ENCODE peak calls at places on chromosomes 3 and 15, in nine cellular contexts. P is AML-193, L is NCI-H774, I is H54, S is A549, T is hippocampal formation, Y is iris pigment epithelial cell, X is left kidney, G is ureter. R is an unnamed sample.

GRCh38 chr15:48017747-48018146 is 103.0 kb upstream of the SLC24A5 start:
- DNase-seq in P (no peak), L (no peak), I (no peak), S (no peak), T (no peak), Y (no peak), X (no peak), G (peak), R (no peak)

GRCh38 chr15:76514292-76514691 is 177.7 kb downstream of the ISL2 start:
- DNase-seq in P (no peak), L (peak), I (no peak), S (no peak), T (no peak), Y (no peak), X (peak), G (no peak), R (no peak)

GRCh38 chr3:38992117-38992779 is 59.5 kb downstream of the SCN11A start:
- DNase-seq in P (no peak), L (no peak), I (peak), S (peak), T (no peak), Y (peak), X (no peak), G (no peak), R (no peak)

GRCh38 chr15:52481915-52482314 is 46.8 kb downstream of the MYO5A start:
- DNase-seq in P (peak), L (no peak), I (peak), S (no peak), T (no peak), Y (peak), X (no peak), G (no peak), R (no peak)

GRCh38 chr15:32838820-32839219 is 121.0 kb downstream of the GREM1 start:
- DNase-seq in P (no peak), L (peak), I (peak), S (peak), T (peak), Y (peak), X (peak), G (no peak), R (peak)

GRCh38 chr3:16936233-16936632 is 51.5 kb downstream of the PLCL2 start:
- DNase-seq in P (no peak), L (no peak), I (no peak), S (no peak), T (no peak), Y (no peak), X (no peak), G (no peak), R (no peak)

GRCh38 chr3:5210926-5211325 is 23.4 kb downstream of the EDEM1 start:
- DNase-seq in P (no peak), L (no peak), I (no peak), S (no peak), T (no peak), Y (no peak), X (no peak), G (no peak), R (no peak)

GRCh38 chr3:2837893-2838292 is 272.3 kb downstream of the IL5RA start:
- DNase-seq in P (no peak), L (no peak), I (no peak), S (no peak), T (no peak), Y (no peak), X (no peak), G (no peak), R (no peak)

GRCh38 chr3:186002884-186003472 is 65.2 kb upstream of the TRA2B start:
- DNase-seq in P (peak), L (no peak), I (no peak), S (peak), T (no peak), Y (peak), X (peak), G (no peak), R (no peak)

GRCh38 chr3:11201246-11202024 is 47.1 kb downstream of the HRH1 start:
- DNase-seq in P (peak), L (no peak), I (no peak), S (peak), T (no peak), Y (peak), X (no peak), G (peak), R (no peak)

GRCh38 chr3:51673181-51673801 is 2.2 kb downstream of the TEX264 start:
- DNase-seq in P (no peak), L (no peak), I (no peak), S (no peak), T (no peak), Y (no peak), X (peak), G (no peak), R (no peak)

GRCh38 chr15:75449585-75450306 is 1.7 kb downstream of the SIN3A start:
- DNase-seq in P (no peak), L (no peak), I (no peak), S (no peak), T (no peak), Y (no peak), X (no peak), G (no peak), R (no peak)

GRCh38 chr3:55285156-55285555 is 201.9 kb downstream of the WNT5A start:
- DNase-seq in P (no peak), L (no peak), I (no peak), S (no peak), T (no peak), Y (no peak), X (no peak), G (no peak), R (no peak)

GRCh38 chr3:167887096-167887495 is 151.6 kb downstream of the SERPINI1 start:
- DNase-seq in P (no peak), L (no peak), I (no peak), S (peak), T (no peak), Y (no peak), X (peak), G (no peak), R (no peak)

GRCh38 chr3:146222204-146223046 is 28.5 kb downstream of the PLSCR4 start:
- DNase-seq in P (no peak), L (no peak), I (no peak), S (peak), T (no peak), Y (peak), X (peak), G (no peak), R (no peak)

GRCh38 chr3:157082305-157082981 is 77.5 kb downstream of the CCNL1 start:
- DNase-seq in P (no peak), L (no peak), I (peak), S (no peak), T (no peak), Y (peak), X (peak), G (no peak), R (no peak)

GRCh38 chr15:74320358-74321247 is 46.8 kb downstream of the CYP11A1 start:
- DNase-seq in P (peak), L (no peak), I (no peak), S (peak), T (no peak), Y (peak), X (peak), G (peak), R (peak)

GRCh38 chr3:5022966-5023776 is 43.9 kb downstream of the BHLHE40 start:
- DNase-seq in P (no peak), L (no peak), I (peak), S (peak), T (no peak), Y (peak), X (peak), G (peak), R (no peak)

GRCh38 chr3:11021611-11022011 is 29.1 kb downstream of the SLC6A1 start:
- DNase-seq in P (no peak), L (no peak), I (no peak), S (no peak), T (peak), Y (no peak), X (no peak), G (no peak), R (peak)

GRCh38 chr3:4979401-4980228 is at the start of gene BHLHE40:
- DNase-seq in P (no peak), L (no peak), I (no peak), S (no peak), T (no peak), Y (no peak), X (peak), G (peak), R (no peak)

GRCh38 chr3:141561426-141562034 is 74.7 kb downstream of the RASA2 start:
- DNase-seq in P (peak), L (peak), I (no peak), S (peak), T (no peak), Y (peak), X (peak), G (no peak), R (no peak)

GRCh38 chr3:98623572-98624280 is 30.3 kb upstream of the CPOX start:
- DNase-seq in P (no peak), L (no peak), I (no peak), S (no peak), T (no peak), Y (no peak), X (no peak), G (no peak), R (no peak)

GRCh38 chr3:139928708-139929505 is 6.1 kb upstream of the CLSTN2 start:
- DNase-seq in P (no peak), L (no peak), I (no peak), S (no peak), T (no peak), Y (peak), X (no peak), G (no peak), R (no peak)

GRCh38 chr3:62046326-62046725 is 327.0 kb downstream of the FEZF2 start:
- DNase-seq in P (no peak), L (no peak), I (peak), S (no peak), T (no peak), Y (peak), X (no peak), G (no peak), R (no peak)

GRCh38 chr3:78178740-78179139 is 1138.8 kb downstream of the ROBO2 start:
- DNase-seq in P (no peak), L (no peak), I (no peak), S (no peak), T (no peak), Y (no peak), X (no peak), G (no peak), R (no peak)

GRCh38 chr3:69902386-69902785 is 97.1 kb upstream of the SAMMSON start:
- DNase-seq in P (no peak), L (no peak), I (no peak), S (no peak), T (no peak), Y (no peak), X (no peak), G (no peak), R (no peak)

GRCh38 chr3:144187531-144188230 is 216.1 kb downstream of the DIPK2A start:
- DNase-seq in P (no peak), L (no peak), I (no peak), S (no peak), T (no peak), Y (peak), X (no peak), G (no peak), R (no peak)

GRCh38 chr3:175338775-175339535 is 479.8 kb downstream of the NAALADL2 start:
- DNase-seq in P (no peak), L (no peak), I (peak), S (peak), T (no peak), Y (peak), X (no peak), G (no peak), R (no peak)

GRCh38 chr3:46844851-46845250 is 18.4 kb downstream of the MYL3 start:
- DNase-seq in P (no peak), L (no peak), I (no peak), S (no peak), T (no peak), Y (no peak), X (peak), G (no peak), R (no peak)

GRCh38 chr3:62923092-62923491 is 47.9 kb upstream of the CADPS start:
- DNase-seq in P (no peak), L (no peak), I (no peak), S (no peak), T (no peak), Y (no peak), X (no peak), G (no peak), R (no peak)

GRCh38 chr3:98986073-98986472 is 84.6 kb upstream of the DCBLD2 start:
- DNase-seq in P (no peak), L (no peak), I (no peak), S (peak), T (no peak), Y (peak), X (peak), G (no peak), R (no peak)

GRCh38 chr3:133663569-133664313 is 2.0 kb upstream of the TOPBP1 start:
- DNase-seq in P (peak), L (peak), I (peak), S (peak), T (peak), Y (peak), X (peak), G (no peak), R (peak)

GRCh38 chr3:48273594-48274211 is 32.8 kb downstream of the ZNF589 start:
- DNase-seq in P (peak), L (no peak), I (peak), S (peak), T (peak), Y (peak), X (peak), G (peak), R (no peak)

GRCh38 chr15:62492900-62493299 is 327.8 kb upstream of the C2CD4B start:
- DNase-seq in P (no peak), L (no peak), I (no peak), S (no peak), T (no peak), Y (no peak), X (peak), G (no peak), R (no peak)

GRCh38 chr3:171867976-171868375 is 24.8 kb downstream of the TMEM212 start:
- DNase-seq in P (peak), L (no peak), I (no peak), S (peak), T (no peak), Y (no peak), X (no peak), G (no peak), R (no peak)

GRCh38 chr15:60424006-60424405 is 26.2 kb upstream of the ANXA2 start:
- DNase-seq in P (no peak), L (no peak), I (no peak), S (no peak), T (no peak), Y (no peak), X (peak), G (no peak), R (no peak)

R was measured in head of caudate nucleus.